ENCODE peak calls at places on chromosome 5, in five cellular contexts. Z, E, M, I and J are unnamed samples.

GRCh38 chr5:171893290-171893890 is 107.8 kb downstream of the SMIM23 start:
- DNase-seq in Z (no peak), E (no peak), M (no peak), I (no peak), J (no peak)

GRCh38 chr5:43432486-43433365 is 20.5 kb upstream of the CCL28 start:
- DNase-seq in Z (no peak), E (peak), M (peak), I (no peak), J (no peak)

GRCh38 chr5:61575103-61575502 is 243.0 kb downstream of the ZSWIM6 start:
- DNase-seq in Z (no peak), E (no peak), M (peak), I (peak), J (no peak)

GRCh38 chr5:95068952-95069351 is 215.9 kb downstream of the MCTP1 start:
- DNase-seq in Z (no peak), E (no peak), M (no peak), I (no peak), J (no peak)

GRCh38 chr5:1505506-1506241 is 18.1 kb downstream of the LPCAT1 start:
- DNase-seq in Z (no peak), E (no peak), M (no peak), I (no peak), J (no peak)

GRCh38 chr5:102547161-102547560 is 48.4 kb upstream of the SLCO6A1 start:
- DNase-seq in Z (no peak), E (no peak), M (no peak), I (no peak), J (no peak)

GRCh38 chr5:132226516-132227234 is 978 bp downstream of the P4HA2 start:
- DNase-seq in Z (no peak), E (peak), M (no peak), I (no peak), J (no peak)

GRCh38 chr5:33736510-33736909 is 155.3 kb downstream of the ADAMTS12 start:
- DNase-seq in Z (no peak), E (no peak), M (no peak), I (no peak), J (no peak)

GRCh38 chr5:123028222-123028621 is 8.3 kb downstream of the PPIC start:
- DNase-seq in Z (no peak), E (peak), M (no peak), I (no peak), J (no peak)

GRCh38 chr5:151947924-151948323 is 23.3 kb upstream of the GLRA1 start:
- DNase-seq in Z (no peak), E (no peak), M (no peak), I (no peak), J (no peak)